ENCODE peak calls at places on chromosomes 11 and 22, in four cellular contexts. M is mucosa of descending colon, C is NCI-H1417, U is left colon. A is an unnamed sample.

GRCh38 chr11:93822359-93822758 is 28.1 kb downstream of the VSTM5 start:
- DNase-seq in U (no peak), M (no peak), C (no peak), A (no peak)

GRCh38 chr22:46002757-46003270 is 25.9 kb upstream of the WNT7B start:
- DNase-seq in C (no peak), U (no peak), M (no peak), A (peak; percentile 51)

GRCh38 chr11:83613767-83614121 is 327.6 kb upstream of the CCDC90B start:
- DNase-seq in M (no peak), U (no peak), C (no peak), A (no peak)

GRCh38 chr22:37979782-37980181 is 4.6 kb downstream of the SOX10 start:
- DNase-seq in U (no peak), M (no peak), C (no peak), A (no peak)

GRCh38 chr11:17923213-17923612 is 89.6 kb downstream of the SERGEF start:
- DNase-seq in C (no peak), U (no peak), M (no peak), A (no peak)

GRCh38 chr22:47135338-47135737 is 372.9 kb downstream of the TBC1D22A start:
- DNase-seq in M (no peak), C (no peak), U (no peak), A (no peak)

GRCh38 chr11:6402561-6402981 is 12.3 kb downstream of the SMPD1 start:
- DNase-seq in U (no peak), C (no peak), M (no peak), A (no peak)

GRCh38 chr22:37681556-37682049 is 4.5 kb upstream of the NOL12 start:
- DNase-seq in C (peak; percentile 56), M (peak; percentile 86), U (peak; percentile 87), A (peak; percentile 77)

GRCh38 chr11:113105584-113105983 is 144.4 kb downstream of the NCAM1 start:
- DNase-seq in U (no peak), C (no peak), M (no peak), A (no peak)

GRCh38 chr11:110833033-110833484 is 120.8 kb upstream of the ARHGAP20 start:
- DNase-seq in C (no peak), U (no peak), M (no peak), A (no peak)

GRCh38 chr11:101945418-101945817 is 29.1 kb upstream of the ANGPTL5 start:
- DNase-seq in U (no peak), M (no peak), C (peak; percentile 61), A (no peak)

GRCh38 chr11:11620251-11620965 is 1.4 kb downstream of the GALNT18 start:
- DNase-seq in M (peak; percentile 83), U (peak; percentile 77), C (peak; percentile 72), A (peak; percentile 55)

GRCh38 chr11:81377418-81377817 is 1356.2 kb downstream of the FAM181B start:
- DNase-seq in M (no peak), C (no peak), U (no peak), A (no peak)

GRCh38 chr11:93997741-93998140 is 23.4 kb upstream of the HEPHL1 start:
- DNase-seq in M (no peak), U (no peak), C (no peak), A (no peak)

GRCh38 chr22:38071421-38072321 is 12.3 kb downstream of the SLC16A8 start:
- DNase-seq in C (no peak), M (peak; percentile 17), U (no peak), A (peak; percentile 41)

GRCh38 chr11:110497204-110497987 is 67.6 kb downstream of the FDX1 start:
- DNase-seq in U (no peak), C (no peak), M (no peak), A (no peak)

GRCh38 chr22:25744694-25745093 is 2.7 kb downstream of the MYO18B start:
- DNase-seq in C (no peak), U (no peak), M (no peak), A (no peak)

GRCh38 chr11:10809373-10810199 is 860 bp upstream of the EIF4G2 start:
- DNase-seq in C (peak; percentile 62), U (peak; percentile 45), M (peak; percentile 74), A (peak; percentile 80)

GRCh38 chr11:67497656-67498291 is 7.4 kb downstream of the PITPNM1 start:
- DNase-seq in M (no peak), C (no peak), U (no peak), A (no peak)

GRCh38 chr11:67410984-67411784 is 4.3 kb upstream of the CARNS1 start:
- DNase-seq in U (no peak), C (peak; percentile 45), M (no peak), A (no peak)

A was measured in pancreas.